ENCODE peak calls at places on chromosomes 12 and 14, in eight cellular contexts. E is suprapubic skin; M is activated T-cell treated with anti-CD3 and anti-CD28 coated beads for 4 hours; S is astrocyte; Z is NCI-H1417 treated with DMSO at 0.1 percent for 48 hours; N is CD8-positive, alpha-beta memory T cell; P is posterior cingulate gyrus; O is HEK293T. C is an unnamed sample.

GRCh38 chr12:118981285-118982201 is at the start of gene SRRM4:
- DNase-seq in E (no peak), M (no peak), S (no peak), Z (no peak), N (no peak), P (peak; percentile 95), O (no peak), C (no peak)

GRCh38 chr12:43869184-43869583 is 33.3 kb downstream of the TMEM117 start:
- DNase-seq in E (no peak), M (no peak), S (no peak), Z (no peak), N (no peak), P (no peak), O (no peak), C (no peak)

GRCh38 chr12:109871678-109872314 is 8.5 kb downstream of the GLTP start:
- DNase-seq in E (no peak), M (no peak), S (no peak), Z (no peak), N (no peak), P (no peak), O (no peak), C (peak; percentile 33)

GRCh38 chr14:90504643-90505042 is 107.8 kb downstream of the CALM1 start:
- DNase-seq in E (no peak), M (no peak), S (no peak), Z (no peak), N (no peak), P (peak; percentile 35), O (no peak), C (no peak)

GRCh38 chr12:38166225-38166624 is 150.3 kb upstream of the ALG10B start:
- DNase-seq in E (no peak), M (no peak), S (no peak), Z (no peak), N (no peak), P (no peak), O (no peak), C (no peak)

GRCh38 chr12:82673698-82674097 is 13.0 kb upstream of the TMTC2 start:
- DNase-seq in E (no peak), M (no peak), S (no peak), Z (no peak), N (no peak), P (no peak), O (no peak), C (no peak)

GRCh38 chr14:86221755-86222154 is 691.8 kb downstream of the FLRT2 start:
- DNase-seq in E (no peak), M (no peak), S (no peak), Z (no peak), N (no peak), P (no peak), O (no peak), C (no peak)

GRCh38 chr14:56137842-56138241 is 19.6 kb downstream of the PELI2 start:
- DNase-seq in E (no peak), M (no peak), S (no peak), Z (no peak), N (no peak), P (no peak), O (no peak), C (no peak)

GRCh38 chr12:101823039-101823438 is 7.7 kb downstream of the GNPTAB start:
- DNase-seq in E (no peak), M (no peak), S (no peak), Z (no peak), N (no peak), P (peak; percentile 73), O (no peak), C (no peak)

GRCh38 chr12:106304001-106304421 is 1.5 kb downstream of the TCP11L2 start:
- DNase-seq in E (no peak), M (no peak), S (no peak), Z (no peak), N (no peak), P (no peak), O (no peak), C (no peak)

GRCh38 chr14:54772451-54772881 is 130.2 kb downstream of the GCH1 start:
- DNase-seq in E (no peak), M (no peak), S (peak; percentile 73), Z (no peak), N (no peak), P (no peak), O (no peak), C (peak; percentile 60)

GRCh38 chr12:93125126-93125525 is 196.0 kb upstream of the EEA1 start:
- DNase-seq in E (no peak), M (no peak), S (no peak), Z (no peak), N (no peak), P (no peak), O (no peak), C (no peak)

GRCh38 chr14:53953828-53954550 is 2.6 kb downstream of the BMP4 start:
- DNase-seq in E (no peak), M (no peak), S (peak; percentile 39), Z (no peak), N (no peak), P (peak; percentile 71), O (peak; percentile 31), C (peak; percentile 54)

GRCh38 chr14:90458536-90458935 is 61.7 kb downstream of the CALM1 start:
- DNase-seq in E (no peak), M (no peak), S (no peak), Z (no peak), N (no peak), P (no peak), O (no peak), C (no peak)

GRCh38 chr12:122825773-122826724 is 9.2 kb upstream of the HIP1R start:
- DNase-seq in E (no peak), M (no peak), S (no peak), Z (no peak), N (no peak), P (no peak), O (peak; percentile 48), C (peak; percentile 20)

C was measured in fibroblast of lung.